ENCODE peak calls at places on chromosomes 16 and 17, in seven cellular contexts. One of them, this sample, is unnamed.
A peak's percentile ranks its signal among the peaks of the same experiment; 100 is the strongest.

GRCh38 chr16:84841787-84842300 is 22.1 kb downstream of the CRISPLD2 start:
- DNase-seq in mesenchymal stem cell: no peak
- DNase-seq in H1: peak; percentile 90
- DNase-seq in trophoblast cell: peak; percentile 92
- DNase-seq in H9: peak; percentile 97
- DNase-seq in IMR-90: no peak
- DNase-seq in neuronal stem cell: no peak
- DNase-seq in this sample: peak; percentile 94

GRCh38 chr17:29593546-29594440 is 861 bp downstream of the ANKRD13B start:
- DNase-seq in H1: peak; percentile 72
- DNase-seq in trophoblast cell: no peak
- DNase-seq in H9: peak; percentile 88
- DNase-seq in neuronal stem cell: no peak
- DNase-seq in IMR-90: peak; percentile 24
- DNase-seq in mesenchymal stem cell: peak; percentile 41
- DNase-seq in this sample: peak; percentile 87

GRCh38 chr17:15289285-15290185 is 24.4 kb upstream of the PMP22 start:
- DNase-seq in H9: no peak
- DNase-seq in mesenchymal stem cell: peak; percentile 95
- DNase-seq in trophoblast cell: peak; percentile 59
- DNase-seq in neuronal stem cell: no peak
- DNase-seq in H1: no peak
- DNase-seq in IMR-90: peak; percentile 89
- DNase-seq in this sample: no peak

GRCh38 chr16:81003610-81004460 is 2.9 kb downstream of the CMC2 start:
- DNase-seq in H9: no peak
- DNase-seq in neuronal stem cell: no peak
- DNase-seq in IMR-90: peak; percentile 47
- DNase-seq in H1: no peak
- DNase-seq in mesenchymal stem cell: peak; percentile 54
- DNase-seq in trophoblast cell: no peak
- DNase-seq in this sample: no peak

GRCh38 chr17:34114174-34114573 is 140.9 kb upstream of the CCL2 start:
- DNase-seq in mesenchymal stem cell: no peak
- DNase-seq in IMR-90: no peak
- DNase-seq in neuronal stem cell: no peak
- DNase-seq in H1: no peak
- DNase-seq in H9: no peak
- DNase-seq in trophoblast cell: no peak
- DNase-seq in this sample: no peak

GRCh38 chr17:57810740-57811632 is 38.9 kb downstream of the MRPS23 start:
- DNase-seq in H9: peak; percentile 38
- DNase-seq in IMR-90: peak; percentile 4
- DNase-seq in H1: no peak
- DNase-seq in neuronal stem cell: no peak
- DNase-seq in mesenchymal stem cell: no peak
- DNase-seq in trophoblast cell: no peak
- DNase-seq in this sample: no peak

GRCh38 chr16:83953796-83954576 is 946 bp downstream of the OSGIN1 start:
- DNase-seq in mesenchymal stem cell: peak; percentile 54
- DNase-seq in IMR-90: peak; percentile 32
- DNase-seq in neuronal stem cell: no peak
- DNase-seq in H9: no peak
- DNase-seq in trophoblast cell: peak; percentile 32
- DNase-seq in H1: no peak
- DNase-seq in this sample: peak; percentile 77

GRCh38 chr17:50036455-50037320 is 19.2 kb upstream of the ITGA3 start:
- DNase-seq in mesenchymal stem cell: no peak
- DNase-seq in H1: no peak
- DNase-seq in trophoblast cell: no peak
- DNase-seq in IMR-90: no peak
- DNase-seq in H9: no peak
- DNase-seq in neuronal stem cell: no peak
- DNase-seq in this sample: no peak

GRCh38 chr17:45851022-45851421 is 6.3 kb downstream of the SPPL2C start:
- DNase-seq in IMR-90: no peak
- DNase-seq in mesenchymal stem cell: no peak
- DNase-seq in H9: no peak
- DNase-seq in H1: no peak
- DNase-seq in trophoblast cell: no peak
- DNase-seq in neuronal stem cell: no peak
- DNase-seq in this sample: no peak

GRCh38 chr17:44767493-44767892 is 8.7 kb downstream of the ADAM11 start:
- DNase-seq in H9: peak; percentile 41
- DNase-seq in neuronal stem cell: no peak
- DNase-seq in H1: no peak
- DNase-seq in IMR-90: no peak
- DNase-seq in mesenchymal stem cell: no peak
- DNase-seq in trophoblast cell: no peak
- DNase-seq in this sample: peak; percentile 62

GRCh38 chr17:83190601-83191387 is 111.4 kb downstream of the METRNL start:
- DNase-seq in IMR-90: no peak
- DNase-seq in mesenchymal stem cell: no peak
- DNase-seq in H9: no peak
- DNase-seq in neuronal stem cell: no peak
- DNase-seq in H1: no peak
- DNase-seq in trophoblast cell: no peak
- DNase-seq in this sample: no peak

DNA sequence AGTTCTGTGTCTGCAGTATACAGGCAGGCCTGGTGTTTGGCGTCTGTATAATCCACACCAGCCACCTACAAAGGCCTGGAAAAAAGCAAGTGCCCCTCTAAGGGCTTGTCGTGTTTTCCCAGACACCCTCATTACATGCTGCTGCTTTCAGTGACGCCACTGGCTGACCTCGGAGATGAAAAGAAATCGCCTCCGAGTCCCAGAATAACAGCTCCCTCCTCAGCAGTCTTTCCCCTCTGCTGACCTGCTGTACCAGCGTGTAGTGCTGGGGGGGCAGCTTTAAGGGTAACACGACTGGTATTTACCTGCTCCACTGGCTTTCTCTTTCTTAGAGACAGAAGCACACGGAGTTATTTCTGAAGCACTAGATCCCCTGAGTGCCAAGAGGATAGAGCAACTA is 296.8 kb downstream of the GRIN2A start:
- DNase-seq in trophoblast cell: no peak
- DNase-seq in H1: no peak
- DNase-seq in H9: no peak
- DNase-seq in neuronal stem cell: no peak
- DNase-seq in mesenchymal stem cell: no peak
- DNase-seq in IMR-90: no peak
- DNase-seq in this sample: no peak
- H3K18ac ChIP-seq in trophoblast cell: no peak overlapping the region
- H3K18ac ChIP-seq in H1: no peak overlapping the region
- H3K18ac ChIP-seq in H9: no peak overlapping the region
- H3K18ac ChIP-seq in neuronal stem cell: peak overlapping the region; percentile 1
- H3K18ac ChIP-seq in mesenchymal stem cell: no peak overlapping the region
- H3K18ac ChIP-seq in IMR-90: no peak overlapping the region
- H3K18ac ChIP-seq in this sample: no peak overlapping the region

GRCh38 chr17:13537871-13538643 is 63.7 kb downstream of the HS3ST3A1 start:
- DNase-seq in H9: no peak
- DNase-seq in IMR-90: peak; percentile 44
- DNase-seq in mesenchymal stem cell: no peak
- DNase-seq in trophoblast cell: no peak
- DNase-seq in neuronal stem cell: no peak
- DNase-seq in H1: no peak
- DNase-seq in this sample: no peak
- H3K18ac ChIP-seq in H9: no peak overlapping the region
- H3K18ac ChIP-seq in IMR-90: peak overlapping the region; percentile 67
- H3K18ac ChIP-seq in mesenchymal stem cell: no peak overlapping the region
- H3K18ac ChIP-seq in trophoblast cell: no peak overlapping the region
- H3K18ac ChIP-seq in neuronal stem cell: no peak overlapping the region
- H3K18ac ChIP-seq in H1: no peak overlapping the region
- H3K18ac ChIP-seq in this sample: no peak overlapping the region

GRCh38 chr16:79173910-79174309 is 426.6 kb downstream of the MAF start:
- DNase-seq in neuronal stem cell: no peak
- DNase-seq in H9: no peak
- DNase-seq in H1: no peak
- DNase-seq in mesenchymal stem cell: no peak
- DNase-seq in trophoblast cell: no peak
- DNase-seq in IMR-90: no peak
- DNase-seq in this sample: no peak
- H3K18ac ChIP-seq in neuronal stem cell: no peak overlapping the region
- H3K18ac ChIP-seq in H9: no peak overlapping the region
- H3K18ac ChIP-seq in H1: no peak overlapping the region
- H3K18ac ChIP-seq in mesenchymal stem cell: peak overlapping the region; percentile 19
- H3K18ac ChIP-seq in trophoblast cell: no peak overlapping the region
- H3K18ac ChIP-seq in IMR-90: no peak overlapping the region
- H3K18ac ChIP-seq in this sample: no peak overlapping the region

DNA sequence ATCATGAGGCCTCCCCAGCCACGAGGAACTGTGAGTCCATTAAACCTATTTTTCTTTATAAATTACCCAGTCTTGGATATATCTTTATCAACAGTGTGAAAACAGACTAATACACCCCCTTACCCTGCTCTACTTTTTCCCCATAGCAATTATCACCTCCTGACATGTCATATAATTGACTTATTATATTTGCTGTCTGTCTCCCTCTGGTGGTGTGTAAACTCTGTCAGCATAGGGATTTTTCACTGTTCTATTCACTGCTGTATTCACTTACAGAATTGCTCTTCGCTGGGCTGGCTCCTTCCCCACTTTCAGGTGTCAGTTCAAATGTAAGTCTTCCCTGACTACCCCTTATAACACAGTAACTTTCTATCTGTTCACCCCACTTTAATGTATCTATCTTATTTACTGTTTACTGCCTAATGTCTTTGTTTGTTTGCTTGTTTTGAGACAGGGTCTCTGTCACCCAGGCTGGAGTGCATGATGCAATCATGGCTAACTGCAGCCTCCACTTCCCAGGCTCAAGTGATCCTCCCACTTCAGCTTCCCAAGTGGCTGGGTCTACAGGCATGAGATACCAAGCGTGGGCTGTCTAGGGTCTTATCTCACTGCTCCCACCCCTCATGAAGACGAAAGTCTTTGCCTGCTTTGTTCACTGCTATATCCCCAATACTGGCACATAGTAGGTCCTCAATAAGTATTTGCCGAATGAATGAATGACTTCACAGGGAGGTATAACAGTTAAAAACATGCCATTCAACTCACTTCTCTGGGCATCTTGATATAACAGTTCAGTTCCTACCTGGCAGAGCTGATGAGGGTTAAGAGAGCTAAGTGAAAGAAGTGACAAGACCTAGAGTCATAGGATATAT is 52.4 kb upstream of the CDH3 start:
- DNase-seq in H9: no peak
- DNase-seq in neuronal stem cell: no peak
- DNase-seq in mesenchymal stem cell: no peak
- DNase-seq in IMR-90: no peak
- DNase-seq in H1: no peak
- DNase-seq in trophoblast cell: no peak
- DNase-seq in this sample: no peak
- H3K18ac ChIP-seq in H9: no peak overlapping the region
- H3K18ac ChIP-seq in neuronal stem cell: no peak overlapping the region
- H3K18ac ChIP-seq in mesenchymal stem cell: no peak overlapping the region
- H3K18ac ChIP-seq in IMR-90: no peak overlapping the region
- H3K18ac ChIP-seq in H1: no peak overlapping the region
- H3K18ac ChIP-seq in trophoblast cell: no peak overlapping the region
- H3K18ac ChIP-seq in this sample: no peak overlapping the region

GRCh38 chr16:1028524-1029258 is 43.9 kb upstream of the SSTR5 start:
- DNase-seq in trophoblast cell: no peak
- DNase-seq in H1: no peak
- DNase-seq in neuronal stem cell: no peak
- DNase-seq in H9: no peak
- DNase-seq in IMR-90: no peak
- DNase-seq in mesenchymal stem cell: no peak
- DNase-seq in this sample: no peak
- H3K18ac ChIP-seq in trophoblast cell: no peak overlapping the region
- H3K18ac ChIP-seq in H1: no peak overlapping the region
- H3K18ac ChIP-seq in neuronal stem cell: peak overlapping the region; percentile 91
- H3K18ac ChIP-seq in H9: no peak overlapping the region
- H3K18ac ChIP-seq in IMR-90: no peak overlapping the region
- H3K18ac ChIP-seq in mesenchymal stem cell: no peak overlapping the region
- H3K18ac ChIP-seq in this sample: no peak overlapping the region

GRCh38 chr16:50137268-50137667 is 15.8 kb upstream of the TENT4B start:
- DNase-seq in mesenchymal stem cell: no peak
- DNase-seq in H1: no peak
- DNase-seq in neuronal stem cell: no peak
- DNase-seq in H9: no peak
- DNase-seq in trophoblast cell: no peak
- DNase-seq in IMR-90: no peak
- DNase-seq in this sample: no peak

GRCh38 chr16:50133214-50133613 is 19.9 kb upstream of the TENT4B start:
- DNase-seq in trophoblast cell: no peak
- DNase-seq in mesenchymal stem cell: no peak
- DNase-seq in H1: no peak
- DNase-seq in IMR-90: no peak
- DNase-seq in H9: no peak
- DNase-seq in neuronal stem cell: no peak
- DNase-seq in this sample: no peak

GRCh38 chr16:50139580-50139979 is 13.5 kb upstream of the TENT4B start:
- DNase-seq in IMR-90: no peak
- DNase-seq in mesenchymal stem cell: no peak
- DNase-seq in trophoblast cell: no peak
- DNase-seq in H9: no peak
- DNase-seq in H1: no peak
- DNase-seq in neuronal stem cell: no peak
- DNase-seq in this sample: no peak

DNA sequence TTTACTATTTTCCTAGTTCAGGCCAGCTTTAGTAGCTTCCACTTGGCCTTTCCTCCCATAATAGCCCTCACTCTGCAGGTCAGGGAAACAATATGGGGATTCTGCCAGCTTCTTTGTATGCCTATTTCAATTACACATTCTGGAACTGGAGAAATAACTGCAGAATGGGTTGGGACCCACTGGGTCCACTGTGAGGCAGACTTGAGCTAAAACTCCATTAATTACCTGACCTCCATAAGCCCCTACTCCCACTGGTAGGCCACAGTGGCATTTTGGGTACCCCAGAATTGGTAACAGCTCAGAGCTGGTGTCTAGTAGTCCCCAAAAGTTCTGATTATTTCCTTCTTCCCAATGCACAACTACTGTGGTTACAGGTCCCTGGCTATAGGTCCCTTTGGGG is 16.7 kb upstream of the TENT4B start:
- DNase-seq in H1: no peak
- DNase-seq in trophoblast cell: no peak
- DNase-seq in neuronal stem cell: no peak
- DNase-seq in IMR-90: no peak
- DNase-seq in mesenchymal stem cell: no peak
- DNase-seq in H9: no peak
- DNase-seq in this sample: no peak
- H3K18ac ChIP-seq in H1: no peak overlapping the region
- H3K18ac ChIP-seq in trophoblast cell: no peak overlapping the region
- H3K18ac ChIP-seq in neuronal stem cell: no peak overlapping the region
- H3K18ac ChIP-seq in IMR-90: no peak overlapping the region
- H3K18ac ChIP-seq in mesenchymal stem cell: no peak overlapping the region
- H3K18ac ChIP-seq in H9: no peak overlapping the region
- H3K18ac ChIP-seq in this sample: no peak overlapping the region

DNA sequence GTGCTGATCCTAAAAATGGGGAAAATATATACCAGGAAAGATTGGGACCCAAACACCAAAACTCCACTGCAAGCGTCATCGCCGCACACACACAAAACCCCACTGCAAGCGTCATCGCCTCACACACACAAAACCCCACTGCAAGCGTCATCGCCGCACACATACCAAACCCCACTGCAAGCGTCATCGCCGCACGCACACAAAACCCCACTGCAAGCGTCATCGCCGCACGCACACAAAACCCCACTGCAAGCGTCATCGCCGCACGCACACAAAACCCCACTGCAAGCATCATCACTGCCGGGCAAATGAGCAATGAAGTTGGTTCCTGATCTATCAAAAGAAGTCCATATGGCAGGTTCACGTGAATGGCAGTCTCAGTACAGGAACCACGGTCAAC is 144.4 kb downstream of the SLC39A11 start:
- DNase-seq in trophoblast cell: no peak
- DNase-seq in H9: no peak
- DNase-seq in IMR-90: no peak
- DNase-seq in H1: no peak
- DNase-seq in neuronal stem cell: no peak
- DNase-seq in mesenchymal stem cell: no peak
- DNase-seq in this sample: no peak
- H3K18ac ChIP-seq in trophoblast cell: no peak overlapping the region
- H3K18ac ChIP-seq in H9: no peak overlapping the region
- H3K18ac ChIP-seq in IMR-90: no peak overlapping the region
- H3K18ac ChIP-seq in H1: no peak overlapping the region
- H3K18ac ChIP-seq in neuronal stem cell: no peak overlapping the region
- H3K18ac ChIP-seq in mesenchymal stem cell: no peak overlapping the region
- H3K18ac ChIP-seq in this sample: no peak overlapping the region